ENCODE peak calls at places on chromosome 9, in ten cellular contexts. One of them, this sample, is unnamed.

GRCh38 chr9:29575219-29575618 is 2001.9 kb upstream of the C9orf72 start:
- DNase-seq in ovary: no peak
- DNase-seq in HepG2: no peak
- DNase-seq in suprapubic skin: no peak
- DNase-seq in transverse colon: no peak
- DNase-seq in A549: no peak
- DNase-seq in esophagus muscularis mucosa: no peak
- DNase-seq in sigmoid colon: no peak
- DNase-seq in tibial nerve: no peak
- DNase-seq in H1: no peak
- DNase-seq in this sample: no peak

GRCh38 chr9:120750421-120750820 is 36.2 kb upstream of the MEGF9 start:
- DNase-seq in ovary: no peak
- DNase-seq in HepG2: no peak
- DNase-seq in suprapubic skin: no peak
- DNase-seq in transverse colon: no peak
- DNase-seq in A549: no peak
- DNase-seq in esophagus muscularis mucosa: no peak
- DNase-seq in sigmoid colon: no peak
- DNase-seq in tibial nerve: no peak
- DNase-seq in H1: no peak
- DNase-seq in this sample: no peak

GRCh38 chr9:110278080-110278707 is 21.9 kb upstream of the TXN start:
- DNase-seq in ovary: no peak
- DNase-seq in HepG2: no peak
- DNase-seq in suprapubic skin: no peak
- DNase-seq in transverse colon: no peak
- DNase-seq in A549: no peak
- DNase-seq in esophagus muscularis mucosa: no peak
- DNase-seq in sigmoid colon: no peak
- DNase-seq in tibial nerve: no peak
- DNase-seq in H1: no peak
- DNase-seq in this sample: no peak

GRCh38 chr9:83906144-83906543 is 15.1 kb downstream of the KIF27 start:
- DNase-seq in ovary: no peak
- DNase-seq in HepG2: no peak
- DNase-seq in suprapubic skin: no peak
- DNase-seq in transverse colon: no peak
- DNase-seq in A549: no peak
- DNase-seq in esophagus muscularis mucosa: no peak
- DNase-seq in sigmoid colon: no peak
- DNase-seq in tibial nerve: no peak
- DNase-seq in H1: no peak
- DNase-seq in this sample: no peak

GRCh38 chr9:69389437-69389995 is 64.5 kb downstream of the ENTREP1 start:
- DNase-seq in ovary: no peak
- DNase-seq in HepG2: no peak
- DNase-seq in suprapubic skin: no peak
- DNase-seq in transverse colon: no peak
- DNase-seq in A549: no peak
- DNase-seq in esophagus muscularis mucosa: peak; percentile 86
- DNase-seq in sigmoid colon: no peak
- DNase-seq in tibial nerve: no peak
- DNase-seq in H1: no peak
- DNase-seq in this sample: no peak

GRCh38 chr9:122347348-122348287 is 23.2 kb upstream of the PTGS1 start:
- DNase-seq in ovary: no peak
- DNase-seq in HepG2: peak; percentile 36
- DNase-seq in suprapubic skin: no peak
- DNase-seq in transverse colon: peak; percentile 65
- DNase-seq in A549: peak; percentile 50
- DNase-seq in esophagus muscularis mucosa: no peak
- DNase-seq in sigmoid colon: no peak
- DNase-seq in tibial nerve: no peak
- DNase-seq in H1: no peak
- DNase-seq in this sample: no peak

GRCh38 chr9:20698799-20699198 is 14.7 kb downstream of the FOCAD start:
- DNase-seq in ovary: no peak
- DNase-seq in HepG2: no peak
- DNase-seq in suprapubic skin: no peak
- DNase-seq in transverse colon: no peak
- DNase-seq in A549: no peak
- DNase-seq in esophagus muscularis mucosa: no peak
- DNase-seq in sigmoid colon: no peak
- DNase-seq in tibial nerve: no peak
- DNase-seq in H1: no peak
- DNase-seq in this sample: no peak

GRCh38 chr9:32738501-32739172 is 44.7 kb upstream of the TMEM215 start:
- DNase-seq in ovary: no peak
- DNase-seq in HepG2: no peak
- DNase-seq in suprapubic skin: no peak
- DNase-seq in transverse colon: no peak
- DNase-seq in A549: peak; percentile 4
- DNase-seq in esophagus muscularis mucosa: peak; percentile 74
- DNase-seq in sigmoid colon: no peak
- DNase-seq in tibial nerve: no peak
- DNase-seq in H1: no peak
- DNase-seq in this sample: no peak

GRCh38 chr9:118529210-118529609 is 825.0 kb downstream of the TLR4 start:
- DNase-seq in ovary: no peak
- DNase-seq in HepG2: no peak
- DNase-seq in suprapubic skin: no peak
- DNase-seq in transverse colon: no peak
- DNase-seq in A549: no peak
- DNase-seq in esophagus muscularis mucosa: no peak
- DNase-seq in sigmoid colon: no peak
- DNase-seq in tibial nerve: no peak
- DNase-seq in H1: no peak
- DNase-seq in this sample: no peak

GRCh38 chr9:21711504-21711903 is 90.9 kb upstream of the MTAP start:
- DNase-seq in ovary: no peak
- DNase-seq in HepG2: no peak
- DNase-seq in suprapubic skin: no peak
- DNase-seq in transverse colon: no peak
- DNase-seq in A549: no peak
- DNase-seq in esophagus muscularis mucosa: no peak
- DNase-seq in sigmoid colon: no peak
- DNase-seq in tibial nerve: no peak
- DNase-seq in H1: no peak
- DNase-seq in this sample: no peak

GRCh38 chr9:114156311-114156657 is 947 bp downstream of the COL27A1 start:
- DNase-seq in ovary: no peak
- DNase-seq in HepG2: no peak
- DNase-seq in suprapubic skin: no peak
- DNase-seq in transverse colon: no peak
- DNase-seq in A549: no peak
- DNase-seq in esophagus muscularis mucosa: no peak
- DNase-seq in sigmoid colon: no peak
- DNase-seq in tibial nerve: no peak
- DNase-seq in H1: no peak
- DNase-seq in this sample: peak; percentile 35

GRCh38 chr9:136539427-136540412 is 6.1 kb downstream of the NOTCH1 start:
- DNase-seq in ovary: peak; percentile 60
- DNase-seq in HepG2: no peak
- DNase-seq in suprapubic skin: peak; percentile 96
- DNase-seq in transverse colon: peak; percentile 97
- DNase-seq in A549: no peak
- DNase-seq in esophagus muscularis mucosa: peak; percentile 97
- DNase-seq in sigmoid colon: peak; percentile 96
- DNase-seq in tibial nerve: peak; percentile 79
- DNase-seq in H1: no peak
- DNase-seq in this sample: peak; percentile 83

GRCh38 chr9:136542246-136543041 is 3.4 kb downstream of the NOTCH1 start:
- DNase-seq in ovary: no peak
- DNase-seq in HepG2: no peak
- DNase-seq in suprapubic skin: no peak
- DNase-seq in transverse colon: no peak
- DNase-seq in A549: no peak
- DNase-seq in esophagus muscularis mucosa: no peak
- DNase-seq in sigmoid colon: no peak
- DNase-seq in tibial nerve: no peak
- DNase-seq in H1: no peak
- DNase-seq in this sample: no peak

GRCh38 chr9:136541709-136542108 is 4.1 kb downstream of the NOTCH1 start:
- DNase-seq in ovary: no peak
- DNase-seq in HepG2: no peak
- DNase-seq in suprapubic skin: no peak
- DNase-seq in transverse colon: no peak
- DNase-seq in A549: no peak
- DNase-seq in esophagus muscularis mucosa: no peak
- DNase-seq in sigmoid colon: no peak
- DNase-seq in tibial nerve: no peak
- DNase-seq in H1: no peak
- DNase-seq in this sample: no peak

GRCh38 chr9:136543280-136543679 is 2.6 kb downstream of the NOTCH1 start:
- DNase-seq in ovary: no peak
- DNase-seq in HepG2: no peak
- DNase-seq in suprapubic skin: no peak
- DNase-seq in transverse colon: no peak
- DNase-seq in A549: no peak
- DNase-seq in esophagus muscularis mucosa: no peak
- DNase-seq in sigmoid colon: no peak
- DNase-seq in tibial nerve: no peak
- DNase-seq in H1: no peak
- DNase-seq in this sample: no peak

GRCh38 chr9:136541179-136541578 is 4.7 kb downstream of the NOTCH1 start:
- DNase-seq in ovary: no peak
- DNase-seq in HepG2: no peak
- DNase-seq in suprapubic skin: no peak
- DNase-seq in transverse colon: no peak
- DNase-seq in A549: no peak
- DNase-seq in esophagus muscularis mucosa: no peak
- DNase-seq in sigmoid colon: no peak
- DNase-seq in tibial nerve: no peak
- DNase-seq in H1: no peak
- DNase-seq in this sample: no peak
- TF ChIP-seq EP300 in ovary: no peak
- TF ChIP-seq EP300 in HepG2: no peak
- TF ChIP-seq EP300 in suprapubic skin: no peak
- TF ChIP-seq EP300 in transverse colon: no peak
- TF ChIP-seq EP300 in A549: no peak
- TF ChIP-seq EP300 in esophagus muscularis mucosa: no peak
- TF ChIP-seq EP300 in sigmoid colon: no peak
- TF ChIP-seq EP300 in tibial nerve: no peak
- TF ChIP-seq EP300 in H1: no peak
- TF ChIP-seq EP300 in this sample: no peak

DNA sequence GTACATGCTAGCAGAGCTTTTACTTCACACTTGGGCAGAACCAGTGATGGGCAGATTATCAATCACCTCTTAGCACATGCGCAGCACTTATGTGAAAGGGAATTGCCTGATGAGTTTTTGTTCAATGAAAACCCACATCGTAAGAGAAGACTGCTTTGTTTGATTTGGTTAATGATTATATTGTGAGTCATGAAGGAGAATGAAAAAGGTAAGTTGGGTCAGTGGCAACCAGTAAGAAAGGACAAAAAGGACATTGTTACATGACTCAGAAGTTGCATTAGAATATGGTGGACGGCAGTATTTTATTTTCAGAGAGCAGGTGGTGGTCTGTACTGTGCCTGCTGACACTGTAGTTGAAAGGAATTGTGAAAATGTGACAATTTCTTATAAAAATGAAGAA is 127.4 kb downstream of the AOPEP start:
- DNase-seq in ovary: no peak
- DNase-seq in HepG2: peak; percentile 94
- DNase-seq in suprapubic skin: no peak
- DNase-seq in transverse colon: no peak
- DNase-seq in A549: peak; percentile 70
- DNase-seq in esophagus muscularis mucosa: no peak
- DNase-seq in sigmoid colon: no peak
- DNase-seq in tibial nerve: no peak
- DNase-seq in H1: no peak
- DNase-seq in this sample: no peak
- TF ChIP-seq POLR2A in ovary: no peak
- TF ChIP-seq POLR2A in HepG2: peak; percentile 33
- TF ChIP-seq POLR2A in suprapubic skin: no peak
- TF ChIP-seq POLR2A in transverse colon: no peak
- TF ChIP-seq POLR2A in A549: no peak
- TF ChIP-seq POLR2A in esophagus muscularis mucosa: no peak
- TF ChIP-seq POLR2A in sigmoid colon: no peak
- TF ChIP-seq POLR2A in tibial nerve: no peak
- TF ChIP-seq POLR2A in H1: no peak
- TF ChIP-seq POLR2A in this sample: no peak

GRCh38 chr9:98121096-98121495 is 2.1 kb upstream of the TRIM14 start:
- DNase-seq in ovary: no peak
- DNase-seq in HepG2: no peak
- DNase-seq in suprapubic skin: no peak
- DNase-seq in transverse colon: peak; percentile 68
- DNase-seq in A549: peak; percentile 38
- DNase-seq in esophagus muscularis mucosa: no peak
- DNase-seq in sigmoid colon: no peak
- DNase-seq in tibial nerve: no peak
- DNase-seq in H1: no peak
- DNase-seq in this sample: no peak
- TF ChIP-seq CTCF in ovary: no peak
- TF ChIP-seq CTCF in HepG2: no peak
- TF ChIP-seq CTCF in suprapubic skin: no peak
- TF ChIP-seq CTCF in transverse colon: peak; percentile 28
- TF ChIP-seq CTCF in A549: no peak
- TF ChIP-seq CTCF in esophagus muscularis mucosa: no peak
- TF ChIP-seq CTCF in sigmoid colon: no peak
- TF ChIP-seq CTCF in tibial nerve: no peak
- TF ChIP-seq CTCF in H1: no peak
- TF ChIP-seq CTCF in this sample: no peak

GRCh38 chr9:91905958-91906585 is 44.0 kb downstream of the ROR2 start:
- DNase-seq in ovary: no peak
- DNase-seq in HepG2: no peak
- DNase-seq in suprapubic skin: no peak
- DNase-seq in transverse colon: peak; percentile 44
- DNase-seq in A549: no peak
- DNase-seq in esophagus muscularis mucosa: no peak
- DNase-seq in sigmoid colon: no peak
- DNase-seq in tibial nerve: no peak
- DNase-seq in H1: no peak
- DNase-seq in this sample: peak; percentile 45

GRCh38 chr9:91908746-91909145 is 41.3 kb downstream of the ROR2 start:
- DNase-seq in ovary: no peak
- DNase-seq in HepG2: no peak
- DNase-seq in suprapubic skin: no peak
- DNase-seq in transverse colon: no peak
- DNase-seq in A549: no peak
- DNase-seq in esophagus muscularis mucosa: no peak
- DNase-seq in sigmoid colon: no peak
- DNase-seq in tibial nerve: no peak
- DNase-seq in H1: no peak
- DNase-seq in this sample: no peak

GRCh38 chr9:91907387-91908292 is 42.4 kb downstream of the ROR2 start:
- DNase-seq in ovary: no peak
- DNase-seq in HepG2: no peak
- DNase-seq in suprapubic skin: no peak
- DNase-seq in transverse colon: no peak
- DNase-seq in A549: no peak
- DNase-seq in esophagus muscularis mucosa: no peak
- DNase-seq in sigmoid colon: no peak
- DNase-seq in tibial nerve: no peak
- DNase-seq in H1: no peak
- DNase-seq in this sample: no peak

GRCh38 chr9:91905237-91905650 is 44.8 kb downstream of the ROR2 start:
- DNase-seq in ovary: no peak
- DNase-seq in HepG2: no peak
- DNase-seq in suprapubic skin: no peak
- DNase-seq in transverse colon: no peak
- DNase-seq in A549: no peak
- DNase-seq in esophagus muscularis mucosa: no peak
- DNase-seq in sigmoid colon: no peak
- DNase-seq in tibial nerve: no peak
- DNase-seq in H1: no peak
- DNase-seq in this sample: no peak

GRCh38 chr9:91908293-91908623 is 41.8 kb downstream of the ROR2 start:
- DNase-seq in ovary: no peak
- DNase-seq in HepG2: no peak
- DNase-seq in suprapubic skin: no peak
- DNase-seq in transverse colon: no peak
- DNase-seq in A549: no peak
- DNase-seq in esophagus muscularis mucosa: no peak
- DNase-seq in sigmoid colon: no peak
- DNase-seq in tibial nerve: no peak
- DNase-seq in H1: no peak
- DNase-seq in this sample: no peak
- TF ChIP-seq EP300 in ovary: no peak
- TF ChIP-seq EP300 in HepG2: no peak
- TF ChIP-seq EP300 in suprapubic skin: no peak
- TF ChIP-seq EP300 in transverse colon: no peak
- TF ChIP-seq EP300 in A549: no peak
- TF ChIP-seq EP300 in esophagus muscularis mucosa: no peak
- TF ChIP-seq EP300 in sigmoid colon: no peak
- TF ChIP-seq EP300 in tibial nerve: no peak
- TF ChIP-seq EP300 in H1: no peak
- TF ChIP-seq EP300 in this sample: no peak